ENCODE peak calls at places on chromosomes 5 and 9, in six cellular contexts. One of them, this sample, is unnamed.

GRCh38 chr5:97162045-97162444 is 19.6 kb upstream of the LIX1 start:
- DNase-seq in neuronal stem cell: peak
- DNase-seq in IMR-90: peak
- DNase-seq in mesendoderm: peak
- DNase-seq in mesenchymal stem cell: peak
- DNase-seq in H1: no peak
- DNase-seq in this sample: peak

GRCh38 chr5:167720201-167720600 is 571.2 kb upstream of the WWC1 start:
- DNase-seq in neuronal stem cell: no peak
- DNase-seq in IMR-90: peak
- DNase-seq in mesendoderm: no peak
- DNase-seq in mesenchymal stem cell: peak
- DNase-seq in H1: no peak
- DNase-seq in this sample: no peak

GRCh38 chr5:1746371-1747078 is 53.1 kb downstream of the MRPL36 start:
- DNase-seq in neuronal stem cell: no peak
- DNase-seq in IMR-90: no peak
- DNase-seq in mesendoderm: no peak
- DNase-seq in mesenchymal stem cell: no peak
- DNase-seq in H1: no peak
- DNase-seq in this sample: no peak

GRCh38 chr9:70315389-70315788 is 56.6 kb downstream of the SMC5 start:
- DNase-seq in neuronal stem cell: no peak
- DNase-seq in IMR-90: peak
- DNase-seq in mesendoderm: no peak
- DNase-seq in mesenchymal stem cell: no peak
- DNase-seq in H1: no peak
- DNase-seq in this sample: no peak

GRCh38 chr9:68923480-68923879 is 90.4 kb downstream of the PRKACG start:
- DNase-seq in neuronal stem cell: no peak
- DNase-seq in IMR-90: no peak
- DNase-seq in mesendoderm: no peak
- DNase-seq in mesenchymal stem cell: no peak
- DNase-seq in H1: no peak
- DNase-seq in this sample: no peak

GRCh38 chr9:82583524-82583923 is 479.4 kb downstream of the RASEF start:
- DNase-seq in neuronal stem cell: no peak
- DNase-seq in IMR-90: no peak
- DNase-seq in mesendoderm: no peak
- DNase-seq in mesenchymal stem cell: no peak
- DNase-seq in H1: no peak
- DNase-seq in this sample: no peak

GRCh38 chr9:115146581-115147021 is 28.6 kb upstream of the TNC start:
- DNase-seq in neuronal stem cell: no peak
- DNase-seq in IMR-90: peak
- DNase-seq in mesendoderm: peak
- DNase-seq in mesenchymal stem cell: peak
- DNase-seq in H1: no peak
- DNase-seq in this sample: no peak

GRCh38 chr5:96752341-96753016 is 55.3 kb downstream of the ERAP1 start:
- DNase-seq in neuronal stem cell: peak
- DNase-seq in IMR-90: peak
- DNase-seq in mesendoderm: peak
- DNase-seq in mesenchymal stem cell: peak
- DNase-seq in H1: no peak
- DNase-seq in this sample: peak

GRCh38 chr5:37501152-37501551 is 122.0 kb downstream of the WDR70 start:
- DNase-seq in neuronal stem cell: no peak
- DNase-seq in IMR-90: peak
- DNase-seq in mesendoderm: no peak
- DNase-seq in mesenchymal stem cell: peak
- DNase-seq in H1: no peak
- DNase-seq in this sample: no peak

GRCh38 chr5:160390787-160391696 is 8.8 kb downstream of the FAM200C start:
- DNase-seq in neuronal stem cell: no peak
- DNase-seq in IMR-90: peak
- DNase-seq in mesendoderm: peak
- DNase-seq in mesenchymal stem cell: peak
- DNase-seq in H1: no peak
- DNase-seq in this sample: peak

GRCh38 chr5:74241751-74242140 is 398.8 kb downstream of the ENC1 start:
- DNase-seq in neuronal stem cell: no peak
- DNase-seq in IMR-90: peak
- DNase-seq in mesendoderm: peak
- DNase-seq in mesenchymal stem cell: no peak
- DNase-seq in H1: no peak
- DNase-seq in this sample: peak

GRCh38 chr5:74240783-74241750 is 399.5 kb downstream of the ENC1 start:
- DNase-seq in neuronal stem cell: no peak
- DNase-seq in IMR-90: no peak
- DNase-seq in mesendoderm: peak
- DNase-seq in mesenchymal stem cell: peak
- DNase-seq in H1: no peak
- DNase-seq in this sample: peak

GRCh38 chr5:74233571-74233970 is 407.0 kb downstream of the ENC1 start:
- DNase-seq in neuronal stem cell: no peak
- DNase-seq in IMR-90: peak
- DNase-seq in mesendoderm: no peak
- DNase-seq in mesenchymal stem cell: peak
- DNase-seq in H1: no peak
- DNase-seq in this sample: no peak

GRCh38 chr5:74239268-74239667 is 401.3 kb downstream of the ENC1 start:
- DNase-seq in neuronal stem cell: no peak
- DNase-seq in IMR-90: no peak
- DNase-seq in mesendoderm: no peak
- DNase-seq in mesenchymal stem cell: no peak
- DNase-seq in H1: no peak
- DNase-seq in this sample: no peak

DNA sequence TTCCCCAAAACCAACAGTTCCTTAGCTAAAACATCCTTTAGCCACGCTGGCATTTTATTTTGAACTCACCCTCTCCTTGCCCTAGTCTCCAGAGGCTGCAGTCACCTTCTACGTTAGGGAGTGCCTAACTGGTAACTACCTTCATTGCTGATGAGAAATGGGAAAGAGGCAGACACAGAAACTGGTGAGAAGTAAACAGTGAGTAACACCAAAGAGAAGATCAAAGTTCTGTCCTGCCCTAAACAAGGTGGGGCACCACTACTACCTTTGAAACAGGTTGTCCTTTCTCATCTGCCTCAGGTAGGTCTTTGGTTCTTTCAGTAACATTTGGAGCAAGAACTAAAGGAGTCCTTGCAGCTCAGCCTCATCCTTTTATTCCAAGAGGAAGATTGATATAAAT is 402.8 kb downstream of the ENC1 start:
- DNase-seq in neuronal stem cell: no peak
- DNase-seq in IMR-90: no peak
- DNase-seq in mesendoderm: no peak
- DNase-seq in mesenchymal stem cell: no peak
- DNase-seq in H1: no peak
- DNase-seq in this sample: no peak
- H3K4ac ChIP-seq in neuronal stem cell: no peak
- H3K4ac ChIP-seq in IMR-90: no peak
- H3K4ac ChIP-seq in mesendoderm: no peak
- H3K4ac ChIP-seq in mesenchymal stem cell: no peak
- H3K4ac ChIP-seq in H1: no peak
- H3K4ac ChIP-seq in this sample: no peak

GRCh38 chr9:133961226-133962165 is 30.6 kb downstream of the VAV2 start:
- DNase-seq in neuronal stem cell: no peak
- DNase-seq in IMR-90: no peak
- DNase-seq in mesendoderm: no peak
- DNase-seq in mesenchymal stem cell: no peak
- DNase-seq in H1: no peak
- DNase-seq in this sample: no peak

GRCh38 chr9:133964463-133964862 is 27.7 kb downstream of the VAV2 start:
- DNase-seq in neuronal stem cell: no peak
- DNase-seq in IMR-90: no peak
- DNase-seq in mesendoderm: no peak
- DNase-seq in mesenchymal stem cell: no peak
- DNase-seq in H1: no peak
- DNase-seq in this sample: no peak

GRCh38 chr9:133963166-133963565 is 29.0 kb downstream of the VAV2 start:
- DNase-seq in neuronal stem cell: no peak
- DNase-seq in IMR-90: no peak
- DNase-seq in mesendoderm: no peak
- DNase-seq in mesenchymal stem cell: no peak
- DNase-seq in H1: no peak
- DNase-seq in this sample: no peak

GRCh38 chr9:133960568-133961129 is 31.5 kb downstream of the VAV2 start:
- DNase-seq in neuronal stem cell: no peak
- DNase-seq in IMR-90: no peak
- DNase-seq in mesendoderm: peak
- DNase-seq in mesenchymal stem cell: no peak
- DNase-seq in H1: no peak
- DNase-seq in this sample: no peak

DNA sequence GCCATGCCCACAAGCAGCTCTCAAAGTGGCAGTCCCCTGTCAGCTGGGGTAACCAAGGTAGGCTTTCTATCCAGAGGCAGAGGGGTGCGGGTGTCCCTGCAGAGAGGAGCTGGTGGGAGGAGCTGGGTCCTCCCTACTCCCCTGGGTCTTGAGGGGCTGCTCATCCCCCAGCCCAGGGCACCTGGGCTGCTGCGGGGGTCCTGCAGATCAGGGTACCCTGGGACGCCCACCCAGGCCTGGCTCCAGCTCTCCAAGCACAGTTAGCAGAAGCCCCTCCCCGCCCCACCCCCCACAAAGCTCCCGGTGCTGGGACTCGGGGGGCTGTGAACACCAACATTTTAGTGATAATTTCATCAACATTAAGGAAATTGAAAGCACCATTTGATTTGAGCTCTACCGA is 29.8 kb downstream of the VAV2 start:
- DNase-seq in neuronal stem cell: no peak
- DNase-seq in IMR-90: no peak
- DNase-seq in mesendoderm: no peak
- DNase-seq in mesenchymal stem cell: no peak
- DNase-seq in H1: no peak
- DNase-seq in this sample: no peak
- H3K4ac ChIP-seq in neuronal stem cell: no peak
- H3K4ac ChIP-seq in IMR-90: no peak
- H3K4ac ChIP-seq in mesendoderm: no peak
- H3K4ac ChIP-seq in mesenchymal stem cell: no peak
- H3K4ac ChIP-seq in H1: no peak
- H3K4ac ChIP-seq in this sample: peak

GRCh38 chr5:123527190-123527589 is 15.2 kb downstream of the CSNK1G3 start:
- DNase-seq in neuronal stem cell: no peak
- DNase-seq in IMR-90: no peak
- DNase-seq in mesendoderm: no peak
- DNase-seq in mesenchymal stem cell: no peak
- DNase-seq in H1: no peak
- DNase-seq in this sample: no peak
- H3K4ac ChIP-seq in neuronal stem cell: no peak
- H3K4ac ChIP-seq in IMR-90: no peak
- H3K4ac ChIP-seq in mesendoderm: no peak
- H3K4ac ChIP-seq in mesenchymal stem cell: no peak
- H3K4ac ChIP-seq in H1: no peak
- H3K4ac ChIP-seq in this sample: no peak

GRCh38 chr5:123538670-123539459 is 26.9 kb downstream of the CSNK1G3 start:
- DNase-seq in neuronal stem cell: no peak
- DNase-seq in IMR-90: no peak
- DNase-seq in mesendoderm: peak
- DNase-seq in mesenchymal stem cell: peak
- DNase-seq in H1: no peak
- DNase-seq in this sample: peak
- H3K4ac ChIP-seq in neuronal stem cell: no peak
- H3K4ac ChIP-seq in IMR-90: no peak
- H3K4ac ChIP-seq in mesendoderm: peak
- H3K4ac ChIP-seq in mesenchymal stem cell: no peak
- H3K4ac ChIP-seq in H1: no peak
- H3K4ac ChIP-seq in this sample: no peak

GRCh38 chr5:17067657-17068392 is 131.7 kb upstream of the MYO10 start:
- DNase-seq in neuronal stem cell: no peak
- DNase-seq in IMR-90: no peak
- DNase-seq in mesendoderm: no peak
- DNase-seq in mesenchymal stem cell: no peak
- DNase-seq in H1: no peak
- DNase-seq in this sample: no peak
- H3K4ac ChIP-seq in neuronal stem cell: no peak
- H3K4ac ChIP-seq in IMR-90: no peak
- H3K4ac ChIP-seq in mesendoderm: no peak
- H3K4ac ChIP-seq in mesenchymal stem cell: no peak
- H3K4ac ChIP-seq in H1: no peak
- H3K4ac ChIP-seq in this sample: no peak

DNA sequence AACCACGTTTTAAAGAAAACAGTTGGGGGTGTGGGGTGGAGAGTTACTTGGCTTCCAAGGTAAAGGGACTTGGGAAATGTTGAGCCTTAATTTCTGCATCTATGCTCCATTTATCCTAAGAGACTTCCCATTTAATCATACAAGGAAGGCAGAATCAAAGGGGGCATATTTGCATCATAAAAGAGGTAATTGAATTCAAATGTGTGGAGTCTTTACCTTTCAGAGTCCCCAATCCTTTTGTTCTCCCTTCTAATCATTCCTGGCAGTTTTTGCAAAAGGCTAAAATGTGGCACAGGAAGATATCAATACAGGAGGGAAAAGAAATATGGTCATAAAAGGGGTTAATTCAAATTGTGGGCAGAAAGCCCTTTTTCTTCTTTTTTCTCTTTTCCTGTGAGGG is 69.5 kb downstream of the SFXN1 start:
- DNase-seq in neuronal stem cell: no peak
- DNase-seq in IMR-90: no peak
- DNase-seq in mesendoderm: no peak
- DNase-seq in mesenchymal stem cell: no peak
- DNase-seq in H1: no peak
- DNase-seq in this sample: no peak
- H3K4ac ChIP-seq in neuronal stem cell: no peak
- H3K4ac ChIP-seq in IMR-90: no peak
- H3K4ac ChIP-seq in mesendoderm: no peak
- H3K4ac ChIP-seq in mesenchymal stem cell: no peak
- H3K4ac ChIP-seq in H1: no peak
- H3K4ac ChIP-seq in this sample: no peak

GRCh38 chr9:36867672-36868471 is 166.2 kb downstream of the PAX5 start:
- DNase-seq in neuronal stem cell: no peak
- DNase-seq in IMR-90: no peak
- DNase-seq in mesendoderm: no peak
- DNase-seq in mesenchymal stem cell: no peak
- DNase-seq in H1: no peak
- DNase-seq in this sample: no peak

GRCh38 chr9:36868591-36869282 is 165.3 kb downstream of the PAX5 start:
- DNase-seq in neuronal stem cell: no peak
- DNase-seq in IMR-90: no peak
- DNase-seq in mesendoderm: no peak
- DNase-seq in mesenchymal stem cell: no peak
- DNase-seq in H1: no peak
- DNase-seq in this sample: no peak

GRCh38 chr9:36865731-36866635 is 168.1 kb downstream of the PAX5 start:
- DNase-seq in neuronal stem cell: no peak
- DNase-seq in IMR-90: no peak
- DNase-seq in mesendoderm: no peak
- DNase-seq in mesenchymal stem cell: no peak
- DNase-seq in H1: no peak
- DNase-seq in this sample: no peak

GRCh38 chr9:36866840-36867239 is 167.2 kb downstream of the PAX5 start:
- DNase-seq in neuronal stem cell: no peak
- DNase-seq in IMR-90: no peak
- DNase-seq in mesendoderm: peak
- DNase-seq in mesenchymal stem cell: no peak
- DNase-seq in H1: no peak
- DNase-seq in this sample: no peak

GRCh38 chr9:36867241-36867640 is 166.8 kb downstream of the PAX5 start:
- DNase-seq in neuronal stem cell: no peak
- DNase-seq in IMR-90: no peak
- DNase-seq in mesendoderm: no peak
- DNase-seq in mesenchymal stem cell: no peak
- DNase-seq in H1: no peak
- DNase-seq in this sample: no peak
- H3K4ac ChIP-seq in neuronal stem cell: no peak
- H3K4ac ChIP-seq in IMR-90: no peak
- H3K4ac ChIP-seq in mesendoderm: no peak
- H3K4ac ChIP-seq in mesenchymal stem cell: no peak
- H3K4ac ChIP-seq in H1: no peak
- H3K4ac ChIP-seq in this sample: no peak

GRCh38 chr9:123176949-123177348 is 91.4 kb downstream of the STRBP start:
- DNase-seq in neuronal stem cell: no peak
- DNase-seq in IMR-90: no peak
- DNase-seq in mesendoderm: no peak
- DNase-seq in mesenchymal stem cell: no peak
- DNase-seq in H1: no peak
- DNase-seq in this sample: no peak
- H3K4ac ChIP-seq in neuronal stem cell: no peak
- H3K4ac ChIP-seq in IMR-90: no peak
- H3K4ac ChIP-seq in mesendoderm: no peak
- H3K4ac ChIP-seq in mesenchymal stem cell: no peak
- H3K4ac ChIP-seq in H1: no peak
- H3K4ac ChIP-seq in this sample: no peak